ENCODE peak calls at places on chromosomes 4 and X, in four cellular contexts. X is K562, B is HEK293T, H is GM12878. K is an unnamed sample.

GRCh38 chr4:81506731-81507130 is 35.0 kb upstream of the RASGEF1B start:
- DNase-seq in X (no peak), B (no peak), H (peak), K (no peak)

GRCh38 chr4:16197842-16198241 is 28.4 kb downstream of the TAPT1 start:
- DNase-seq in X (no peak), B (no peak), H (no peak), K (no peak)

GRCh38 chr4:142126890-142127497 is 490.6 kb downstream of the IL15 start:
- DNase-seq in X (peak), B (peak), H (peak), K (peak)

GRCh38 chr4:88660446-88661294 is 37.0 kb downstream of the NAP1L5 start:
- DNase-seq in X (no peak), B (no peak), H (no peak), K (peak)

GRCh38 chrX:109831326-109831985 is 98.4 kb upstream of the ACSL4 start:
- DNase-seq in X (no peak), B (no peak), H (no peak), K (no peak)

GRCh38 chr4:39655866-39656265 is 17.2 kb upstream of the SMIM14 start:
- DNase-seq in X (no peak), B (no peak), H (no peak), K (peak)

GRCh38 chrX:74431807-74432206 is 10.5 kb downstream of the SLC16A2 start:
- DNase-seq in X (no peak), B (no peak), H (no peak), K (no peak)

GRCh38 chr4:168593399-168593798 is 96.5 kb downstream of the PALLD start:
- DNase-seq in X (no peak), B (no peak), H (no peak), K (no peak)

GRCh38 chr4:47915378-47915777 is 995 bp upstream of the NFXL1 start:
- DNase-seq in X (no peak), B (no peak), H (no peak), K (no peak)

GRCh38 chr4:188428935-188429334 is 289.7 kb downstream of the TRIML1 start:
- DNase-seq in X (no peak), B (no peak), H (no peak), K (no peak)

GRCh38 chr4:183348706-183349659 is 26.8 kb upstream of the CLDN24 start:
- DNase-seq in X (peak), B (no peak), H (no peak), K (no peak)

GRCh38 chrX:132634521-132634920 is 145.7 kb upstream of the MBNL3 start:
- DNase-seq in X (no peak), B (no peak), H (no peak), K (no peak)

GRCh38 chr4:25320374-25321172 is 8.0 kb downstream of the ZCCHC4 start:
- DNase-seq in X (no peak), B (no peak), H (no peak), K (no peak)

GRCh38 chr4:68180858-68181531 is 51.3 kb upstream of the TMPRSS11F start:
- DNase-seq in X (no peak), B (no peak), H (no peak), K (no peak)

GRCh38 chr4:2290974-2291704 is 29.2 kb upstream of the MXD4 start:
- DNase-seq in X (no peak), B (no peak), H (no peak), K (no peak)

GRCh38 chr4:10460313-10461047 is 3.3 kb upstream of the ZNF518B start:
- DNase-seq in X (peak), B (no peak), H (no peak), K (no peak)

GRCh38 chrX:48493890-48494364 is 14.9 kb upstream of the PORCN start:
- DNase-seq in X (peak), B (peak), H (no peak), K (peak)

GRCh38 chr4:31793907-31794306 is 1073.7 kb downstream of the PCDH7 start:
- DNase-seq in X (no peak), B (no peak), H (no peak), K (no peak)

GRCh38 chr4:142824368-142824767 is 21.7 kb downstream of the INPP4B start:
- DNase-seq in X (no peak), B (no peak), H (no peak), K (no peak)

GRCh38 chrX:68833855-68834331 is 5.1 kb downstream of the EFNB1 start:
- DNase-seq in X (no peak), B (no peak), H (no peak), K (no peak)

GRCh38 chrX:96027363-96027894 is 657.2 kb upstream of the DIAPH2 start:
- DNase-seq in X (no peak), B (no peak), H (no peak), K (no peak)

GRCh38 chrX:17798921-17799320 is 61.6 kb downstream of the SCML1 start:
- DNase-seq in X (no peak), B (no peak), H (no peak), K (no peak)

GRCh38 chrX:17801431-17801830 is 59.7 kb downstream of the RAI2 start:
- DNase-seq in X (no peak), B (no peak), H (no peak), K (no peak)

GRCh38 chrX:17805120-17805519 is 56.0 kb downstream of the RAI2 start:
- DNase-seq in X (peak), B (peak), H (no peak), K (no peak)

GRCh38 chrX:17803449-17803848 is 57.6 kb downstream of the RAI2 start:
- DNase-seq in X (no peak), B (no peak), H (no peak), K (no peak)

GRCh38 chrX:17802756-17803155 is 58.3 kb downstream of the RAI2 start:
- DNase-seq in X (no peak), B (no peak), H (no peak), K (no peak)
- TF ChIP-seq TARDBP in X (no peak), B (no peak), H (no peak), K (no peak)

DNA sequence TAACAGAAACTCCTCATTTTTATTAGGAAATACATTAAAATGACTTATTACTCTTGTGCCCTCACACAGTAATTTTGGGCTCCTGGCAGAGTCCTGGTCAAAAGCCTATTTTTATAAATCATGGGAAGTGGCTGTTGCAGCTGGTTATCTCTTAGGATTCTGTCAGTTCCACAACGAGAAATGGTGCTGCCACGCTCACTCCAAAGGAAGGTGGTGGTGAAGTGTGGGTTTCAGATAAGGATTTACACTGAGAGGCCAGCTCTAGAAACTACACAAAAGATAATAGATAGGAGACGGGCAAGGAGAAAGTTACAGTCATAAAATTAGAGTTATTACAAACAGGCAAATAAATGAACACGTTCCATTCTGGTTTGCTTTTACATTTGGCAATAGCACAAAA is 159.1 kb upstream of the FAM241A start:
- DNase-seq in X (no peak), B (no peak), H (no peak), K (no peak)
- TF ChIP-seq TARDBP in X (no peak), B (no peak), H (no peak), K (no peak)

GRCh38 chr4:79078339-79078738 is 139.1 kb upstream of the PAQR3 start:
- DNase-seq in X (no peak), B (no peak), H (no peak), K (no peak)

GRCh38 chr4:79082988-79083387 is 143.8 kb upstream of the PAQR3 start:
- DNase-seq in X (no peak), B (no peak), H (no peak), K (no peak)

GRCh38 chr4:79087091-79087490 is 147.9 kb upstream of the PAQR3 start:
- DNase-seq in X (no peak), B (no peak), H (no peak), K (no peak)

GRCh38 chr4:79081973-79082372 is 142.7 kb upstream of the PAQR3 start:
- DNase-seq in X (no peak), B (no peak), H (no peak), K (no peak)

GRCh38 chr4:79083406-79084010 is 144.3 kb upstream of the PAQR3 start:
- DNase-seq in X (no peak), B (no peak), H (no peak), K (no peak)
- TF ChIP-seq TARDBP in X (no peak), B (no peak), H (no peak), K (no peak)

DNA sequence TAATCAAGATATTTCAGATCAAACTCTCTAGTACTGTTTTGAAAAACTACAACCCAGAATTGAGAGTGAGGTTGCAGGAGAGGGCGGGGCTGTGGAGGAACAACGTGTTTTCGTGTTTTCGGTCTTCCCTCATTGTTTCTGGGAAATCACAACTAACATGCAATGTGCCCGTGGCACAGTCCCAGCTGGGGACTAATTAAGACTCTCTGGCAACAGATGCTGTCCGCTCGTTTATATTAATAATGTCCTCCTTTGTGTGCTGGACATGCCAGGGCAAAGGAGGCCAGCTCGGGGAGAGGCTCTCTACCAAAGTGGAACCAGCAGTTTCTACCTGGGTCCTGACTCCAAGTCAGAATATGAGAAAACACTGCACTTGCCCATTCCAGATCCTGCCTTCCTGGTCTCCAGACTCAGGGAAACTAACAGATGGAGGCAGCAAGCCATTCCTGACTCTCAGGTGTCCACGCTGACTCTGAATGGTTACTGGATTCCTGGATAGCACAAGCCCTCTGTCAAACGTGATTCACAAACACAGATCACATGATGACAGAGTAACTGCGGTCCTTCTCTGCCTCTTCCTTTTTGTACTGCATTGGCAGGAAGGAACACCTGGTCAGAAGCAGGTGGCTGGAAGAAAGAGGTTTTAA is 65.1 kb downstream of the COQ2 start:
- DNase-seq in X (no peak), B (no peak), H (peak), K (no peak)
- TF ChIP-seq TARDBP in X (no peak), B (no peak), H (no peak), K (no peak)

DNA sequence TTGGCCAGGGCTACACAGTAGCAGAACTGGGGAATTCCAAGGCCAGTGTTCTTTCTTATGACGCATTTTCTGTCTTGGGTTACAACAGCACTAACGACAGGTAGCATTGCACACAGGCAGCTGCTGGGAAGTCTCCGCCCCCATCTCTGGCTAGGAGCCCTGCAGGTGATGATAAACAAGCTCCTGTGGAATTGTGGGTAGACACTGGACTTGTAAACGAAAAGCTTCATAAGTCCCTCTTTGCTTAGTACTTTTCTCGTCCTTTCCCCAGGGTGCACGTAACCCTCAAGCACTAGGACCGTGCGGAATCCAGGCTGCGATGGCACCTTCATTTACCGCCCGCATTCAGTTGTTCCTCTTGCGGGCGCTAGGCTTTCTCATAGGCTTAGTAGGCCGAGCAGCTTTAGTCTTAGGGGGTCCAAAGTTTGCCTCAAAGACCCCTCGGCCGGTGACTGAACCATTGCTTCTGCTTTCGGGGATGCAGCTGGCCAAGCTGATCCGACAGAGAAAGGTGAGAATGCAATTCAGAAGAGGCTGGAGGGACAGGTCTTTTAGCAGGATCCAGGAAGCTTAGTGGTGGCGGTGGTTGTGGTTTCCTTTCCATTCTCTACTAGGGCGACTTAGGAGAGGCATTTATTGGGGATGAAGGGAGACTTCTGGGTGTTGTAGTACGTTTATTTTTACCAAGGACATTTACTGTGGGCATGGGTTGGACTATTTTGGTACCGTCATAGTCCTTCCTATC is at the start of gene FAAH2:
- DNase-seq in X (peak), B (no peak), H (peak), K (peak)
- TF ChIP-seq TARDBP in X (no peak), B (no peak), H (no peak), K (no peak)

GRCh38 chr4:83262682-83263081 is 21.9 kb downstream of the COQ2 start:
- DNase-seq in X (no peak), B (no peak), H (no peak), K (no peak)

GRCh38 chr4:83257811-83258210 is 26.8 kb downstream of the COQ2 start:
- DNase-seq in X (no peak), B (no peak), H (no peak), K (no peak)

GRCh38 chr4:83258463-83258862 is 26.1 kb downstream of the COQ2 start:
- DNase-seq in X (no peak), B (no peak), H (no peak), K (no peak)

GRCh38 chr4:83261307-83261706 is 23.3 kb downstream of the COQ2 start:
- DNase-seq in X (no peak), B (no peak), H (no peak), K (no peak)

GRCh38 chr4:83259586-83259985 is 25.0 kb downstream of the COQ2 start:
- DNase-seq in X (no peak), B (no peak), H (no peak), K (no peak)
- TF ChIP-seq TARDBP in X (no peak), B (no peak), H (no peak), K (no peak)

GRCh38 chrX:41452565-41452964 is 5.4 kb downstream of the NYX start:
- DNase-seq in X (no peak), B (no peak), H (no peak), K (no peak)

GRCh38 chrX:41452972-41453371 is 5.8 kb downstream of the NYX start:
- DNase-seq in X (no peak), B (no peak), H (no peak), K (no peak)

GRCh38 chrX:41449138-41449537 is 2.0 kb downstream of the NYX start:
- DNase-seq in X (no peak), B (no peak), H (no peak), K (no peak)

GRCh38 chrX:41447897-41448296 is 754 bp downstream of the NYX start:
- DNase-seq in X (no peak), B (no peak), H (no peak), K (no peak)

DNA sequence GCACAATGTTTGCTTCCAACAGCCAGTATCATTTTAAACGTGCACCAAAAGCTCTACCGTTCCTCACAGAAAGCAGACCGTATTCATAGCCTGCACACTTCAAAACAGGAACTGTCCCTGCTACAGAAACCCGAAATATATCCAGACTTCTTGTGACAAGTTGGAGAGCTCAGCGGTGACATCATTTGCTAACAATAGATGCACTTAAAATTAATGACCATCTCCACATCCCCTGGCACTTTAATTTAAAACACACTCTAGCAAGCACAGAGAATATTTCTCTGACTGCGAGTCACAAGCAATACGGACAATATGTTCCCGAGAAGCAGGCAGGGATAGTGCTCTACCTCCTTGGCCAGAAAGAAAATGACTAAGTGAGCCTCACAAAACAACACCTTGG is 2.5 kb downstream of the NYX start:
- DNase-seq in X (no peak), B (peak), H (no peak), K (no peak)
- TF ChIP-seq TARDBP in X (no peak), B (no peak), H (no peak), K (no peak)

DNA sequence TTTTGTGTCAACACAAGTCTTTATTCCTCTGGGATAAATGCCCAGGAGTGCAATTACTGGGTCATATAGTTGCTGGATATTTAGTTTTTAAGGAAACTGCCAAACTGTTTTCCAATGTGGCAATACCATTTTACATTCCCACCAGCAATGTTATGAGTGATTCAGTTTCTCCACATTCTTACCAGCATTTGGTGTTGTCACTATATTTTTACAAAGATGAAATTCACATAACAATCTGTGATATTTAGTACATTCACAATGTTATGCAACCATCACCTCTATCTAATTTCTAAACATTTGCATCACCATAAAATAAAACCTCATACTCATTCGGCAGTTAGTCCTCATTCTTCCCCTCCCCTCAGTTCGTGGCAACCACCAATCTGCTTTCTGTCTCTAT is 75.0 kb downstream of the MAMLD1 start:
- DNase-seq in X (no peak), B (no peak), H (no peak), K (no peak)
- TF ChIP-seq TARDBP in X (no peak), B (no peak), H (no peak), K (no peak)

GRCh38 chrX:129933700-129934099 is 27.7 kb downstream of the UTP14A start:
- DNase-seq in X (no peak), B (no peak), H (no peak), K (no peak)

GRCh38 chrX:129932792-129933321 is 26.9 kb downstream of the UTP14A start:
- DNase-seq in X (peak), B (no peak), H (no peak), K (no peak)

GRCh38 chrX:129932137-129932791 is 26.3 kb downstream of the UTP14A start:
- DNase-seq in X (peak), B (peak), H (peak), K (peak)

GRCh38 chrX:129931411-129932136 is 25.6 kb downstream of the UTP14A start:
- DNase-seq in X (peak), B (peak), H (peak), K (peak)

DNA sequence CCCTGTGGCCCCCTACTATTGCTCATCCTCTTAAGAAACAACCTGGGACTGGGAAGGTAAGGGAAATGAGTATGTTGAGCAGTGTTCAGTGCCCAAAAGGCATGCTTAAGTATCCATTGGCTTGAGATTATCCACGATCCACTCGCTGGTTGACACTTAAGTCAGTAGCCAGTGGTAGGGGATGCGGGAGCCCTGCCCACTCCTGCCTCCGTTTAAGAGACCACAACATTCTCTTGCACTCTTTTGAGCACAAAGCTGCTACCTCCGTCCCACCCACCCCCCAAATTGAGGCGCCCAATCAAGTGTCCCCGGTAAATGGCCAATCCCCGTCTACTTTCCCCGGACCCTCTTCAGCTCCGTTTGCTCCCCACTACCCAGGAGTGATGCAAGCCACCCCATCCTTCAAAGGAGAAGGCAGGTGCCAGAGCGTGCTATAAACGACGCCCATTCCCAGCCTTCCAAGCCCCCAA is 25.0 kb downstream of the UTP14A start:
- DNase-seq in X (peak), B (no peak), H (no peak), K (no peak)
- TF ChIP-seq TARDBP in X (no peak), B (no peak), H (no peak), K (no peak)

K was measured in HepG2.